ENCODE peak calls at places on chromosome 21, in eight cellular contexts. W, E, T, B, K, N, Q and M are unnamed samples.

GRCh38 chr21:43308101-43308500 is 118.8 kb downstream of the SIK1 start:
- DNase-seq in W (no peak), E (no peak), T (no peak), B (no peak), K (no peak), N (no peak), Q (no peak), M (peak)

GRCh38 chr21:39712976-39713375 is 32.0 kb upstream of the IGSF5 start:
- DNase-seq in W (no peak), E (no peak), T (peak), B (no peak), K (no peak), N (no peak), Q (no peak), M (no peak)

GRCh38 chr21:15028186-15028585 is 36.6 kb downstream of the NRIP1 start:
- DNase-seq in W (no peak), E (no peak), T (no peak), B (no peak), K (peak), N (no peak), Q (no peak), M (no peak)

GRCh38 chr21:42218836-42219605 is at the start of gene ABCG1:
- DNase-seq in W (no peak), E (peak), T (peak), B (no peak), K (no peak), N (no peak), Q (peak), M (peak)

GRCh38 chr21:43917515-43918384 is 52.7 kb downstream of the AGPAT3 start:
- DNase-seq in W (no peak), E (no peak), T (no peak), B (no peak), K (no peak), N (peak), Q (no peak), M (peak)

GRCh38 chr21:38787461-38788274 is 18.1 kb upstream of the ETS2 start:
- DNase-seq in W (no peak), E (no peak), T (no peak), B (no peak), K (no peak), N (peak), Q (no peak), M (peak)

GRCh38 chr21:14545906-14546480 is at the start of gene SAMSN1:
- DNase-seq in W (no peak), E (peak), T (no peak), B (no peak), K (peak), N (peak), Q (peak), M (no peak)

GRCh38 chr21:46253610-46254124 is 25.1 kb upstream of the LSS start:
- DNase-seq in W (no peak), E (peak), T (no peak), B (no peak), K (peak), N (peak), Q (peak), M (no peak)

GRCh38 chr21:45281411-45282282 is 6.0 kb downstream of the POFUT2 start:
- DNase-seq in W (no peak), E (no peak), T (peak), B (no peak), K (no peak), N (no peak), Q (no peak), M (peak)

GRCh38 chr21:18411565-18411964 is 8.0 kb upstream of the TMPRSS15 start:
- DNase-seq in W (no peak), E (no peak), T (no peak), B (no peak), K (no peak), N (no peak), Q (no peak), M (no peak)

GRCh38 chr21:26788783-26789182 is 56.4 kb downstream of the ADAMTS1 start:
- DNase-seq in W (no peak), E (no peak), T (no peak), B (no peak), K (no peak), N (no peak), Q (no peak), M (no peak)

GRCh38 chr21:28311776-28312175 is 680.9 kb downstream of the LTN1 start:
- DNase-seq in W (no peak), E (no peak), T (no peak), B (no peak), K (no peak), N (no peak), Q (no peak), M (no peak)

GRCh38 chr21:14057313-14057712 is 153.4 kb downstream of the LIPI start:
- DNase-seq in W (no peak), E (no peak), T (no peak), B (no peak), K (no peak), N (no peak), Q (no peak), M (peak)

GRCh38 chr21:36693144-36694040 is 5.5 kb upstream of the SIM2 start:
- DNase-seq in W (no peak), E (no peak), T (peak), B (no peak), K (no peak), N (no peak), Q (no peak), M (peak)

GRCh38 chr21:34916446-34916845 is 132.7 kb downstream of the RUNX1 start:
- DNase-seq in W (peak), E (no peak), T (no peak), B (no peak), K (no peak), N (no peak), Q (no peak), M (no peak)

GRCh38 chr21:45576838-45577737 is 34.8 kb upstream of the SLC19A1 start:
- DNase-seq in W (no peak), E (no peak), T (peak), B (no peak), K (no peak), N (no peak), Q (no peak), M (peak)

GRCh38 chr21:46024983-46025860 is 43.7 kb downstream of the COL6A1 start:
- DNase-seq in W (no peak), E (no peak), T (no peak), B (no peak), K (no peak), N (no peak), Q (no peak), M (no peak)

GRCh38 chr21:28550057-28550825 is 442.4 kb downstream of the LTN1 start:
- DNase-seq in W (no peak), E (no peak), T (no peak), B (no peak), K (no peak), N (no peak), Q (no peak), M (no peak)

GRCh38 chr21:31158789-31159581 is 120.7 kb upstream of the KRTAP19-8 start:
- DNase-seq in W (no peak), E (no peak), T (no peak), B (no peak), K (no peak), N (no peak), Q (peak), M (no peak)